ENCODE peak calls at places on chromosome 16, in eight cellular contexts. Y is mucosa of descending colon; D is body of pancreas; B is prostate gland; M is CD8-positive, alpha-beta T cell; F is HCT116; C is OCI-LY7; G is kidney epithelial cell. E is an unnamed sample. For H3K36me3, the result is how much of the 10 kb centered on the place peaks cover.

GRCh38 chr16:66549284-66550131 is at the start of gene TK2:
- DNase-seq in Y (peak), D (peak), B (peak), M (peak), F (no peak), C (peak), G (no peak), E (peak)

GRCh38 chr16:20049831-20050230 is 23.9 kb downstream of the GPR139 start:
- DNase-seq in Y (no peak), D (peak), B (peak), M (no peak), F (no peak), C (no peak), G (no peak), E (no peak)

GRCh38 chr16:30395155-30395991 is at the start of gene ZNF48:
- DNase-seq in Y (peak), D (peak), B (peak), M (peak), F (peak), C (peak), G (no peak), E (peak)

GRCh38 chr16:54142787-54143186 is 143.8 kb downstream of the IRX3 start:
- DNase-seq in Y (no peak), D (no peak), B (no peak), M (no peak), F (no peak), C (no peak), G (no peak), E (no peak)

GRCh38 chr16:19710191-19710908 is 7.7 kb downstream of the KNOP1 start:
- DNase-seq in Y (no peak), D (no peak), B (no peak), M (no peak), F (no peak), C (no peak), G (no peak), E (no peak)

GRCh38 chr16:28304214-28304613 is 11.9 kb downstream of the SBK1 start:
- DNase-seq in Y (no peak), D (no peak), B (no peak), M (no peak), F (no peak), C (no peak), G (no peak), E (no peak)

GRCh38 chr16:50747206-50747956 is 5.5 kb downstream of the CYLD start:
- DNase-seq in Y (no peak), D (no peak), B (no peak), M (peak), F (peak), C (peak), G (no peak), E (no peak)

GRCh38 chr16:2179576-2179975 is 16.8 kb downstream of the CASKIN1 start:
- DNase-seq in Y (no peak), D (no peak), B (no peak), M (no peak), F (no peak), C (no peak), G (no peak), E (no peak)

GRCh38 chr16:760498-761343 is at the start of gene MSLN:
- DNase-seq in Y (no peak), D (no peak), B (no peak), M (no peak), F (peak), C (no peak), G (no peak), E (no peak)

GRCh38 chr16:61500851-61501250 is 535.4 kb downstream of the CDH8 start:
- DNase-seq in Y (no peak), D (no peak), B (no peak), M (no peak), F (no peak), C (no peak), G (no peak), E (no peak)

GRCh38 chr16:55283776-55284717 is 40.0 kb upstream of the IRX6 start:
- DNase-seq in Y (no peak), D (no peak), B (no peak), M (no peak), F (no peak), C (no peak), G (no peak), E (no peak)

GRCh38 chr16:26649646-26650045 is 417.1 kb upstream of the C16orf82 start:
- DNase-seq in Y (no peak), D (no peak), B (no peak), M (no peak), F (no peak), C (peak), G (no peak), E (no peak)

GRCh38 chr16:3444032-3444388 is 530 bp downstream of the NAA60 start:
- DNase-seq in Y (peak), D (no peak), B (no peak), M (peak), F (peak), C (peak), G (no peak), E (no peak)

GRCh38 chr16:1175566-1176279 is 22.8 kb downstream of the CACNA1H start:
- DNase-seq in Y (no peak), D (no peak), B (no peak), M (no peak), F (no peak), C (no peak), G (no peak), E (no peak)

GRCh38 chr16:26614102-26614864 is 452.4 kb upstream of the C16orf82 start:
- DNase-seq in Y (no peak), D (no peak), B (no peak), M (no peak), F (no peak), C (peak), G (no peak), E (no peak)

GRCh38 chr16:30924086-30924714 is 828 bp downstream of the FBXL19 start:
- DNase-seq in Y (peak), D (peak), B (no peak), M (no peak), F (no peak), C (no peak), G (no peak), E (peak)

GRCh38 chr16:52257534-52257933 is 289.4 kb downstream of the TOX3 start:
- DNase-seq in Y (no peak), D (no peak), B (no peak), M (no peak), F (no peak), C (no peak), G (no peak), E (no peak)

GRCh38 chr16:7509919-7510705 is 177.5 kb downstream of the RBFOX1 start:
- DNase-seq in Y (no peak), D (no peak), B (no peak), M (no peak), F (no peak), C (no peak), G (no peak), E (no peak)

GRCh38 chr16:11032922-11033291 is 88.5 kb downstream of the CLEC16A start:
- DNase-seq in Y (no peak), D (peak), B (no peak), M (no peak), F (no peak), C (no peak), G (no peak), E (peak)

GRCh38 chr16:1784977-1785845 is 2.5 kb downstream of the NUBP2 start:
- DNase-seq in Y (peak), D (peak), B (no peak), M (no peak), F (no peak), C (no peak), G (no peak), E (peak)

GRCh38 chr16:87847785-87848675 is 21.3 kb downstream of the SLC7A5 start:
- DNase-seq in Y (no peak), D (peak), B (no peak), M (no peak), F (no peak), C (no peak), G (no peak), E (peak)

GRCh38 chr16:87849419-87850008 is 19.8 kb downstream of the SLC7A5 start:
- DNase-seq in Y (no peak), D (peak), B (no peak), M (no peak), F (no peak), C (no peak), G (no peak), E (peak)

GRCh38 chr16:87847467-87847784 is 21.9 kb downstream of the SLC7A5 start:
- DNase-seq in Y (no peak), D (no peak), B (no peak), M (no peak), F (no peak), C (no peak), G (no peak), E (no peak)

GRCh38 chr16:87850009-87851006 is 19.0 kb downstream of the SLC7A5 start:
- DNase-seq in Y (peak), D (peak), B (peak), M (peak), F (no peak), C (peak), G (no peak), E (peak)

DNA sequence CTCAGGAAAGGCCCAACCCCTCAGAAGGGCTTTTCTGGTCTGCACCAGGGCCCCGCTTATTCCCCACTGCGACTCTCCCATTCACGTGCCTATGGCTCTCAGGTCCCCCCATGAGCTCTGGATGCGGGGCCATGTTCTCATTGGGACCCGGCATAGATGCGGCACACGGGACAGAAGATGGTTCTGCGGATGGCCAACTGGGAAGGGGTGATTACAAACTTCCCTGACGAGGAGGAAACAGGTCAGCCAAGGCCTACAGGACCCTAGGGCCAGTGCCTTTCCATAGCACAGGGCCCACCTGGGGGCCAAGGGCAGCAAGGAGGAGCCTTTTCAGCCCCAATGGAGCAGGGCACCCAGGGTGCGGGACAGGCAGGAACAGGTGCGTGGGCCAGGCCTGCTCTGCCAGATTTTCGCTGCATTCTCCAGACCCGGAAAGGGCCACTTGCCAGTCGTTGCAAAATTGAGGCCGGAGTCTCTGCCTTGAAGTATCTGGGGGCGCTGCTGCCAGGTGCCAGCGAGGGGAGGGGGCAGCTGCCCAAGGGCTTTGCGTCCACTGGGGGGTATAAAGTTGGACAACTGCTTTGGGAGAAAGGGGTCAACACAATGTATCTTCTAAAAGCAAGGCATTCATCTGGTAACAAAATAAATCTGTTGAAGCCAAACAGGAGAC is 20.5 kb downstream of the SLC7A5 start:
- DNase-seq in Y (no peak), D (peak), B (no peak), M (no peak), F (no peak), C (no peak), G (no peak), E (peak)
- H3K36me3 ChIP-seq in Y (under half), D (under half), B (under half), M (under half), F (half or more), C (half or more), G (under half), E (under half)

GRCh38 chr16:85363427-85363826 is 249.7 kb upstream of the GSE1 start:
- DNase-seq in Y (no peak), D (no peak), B (no peak), M (no peak), F (no peak), C (no peak), G (no peak), E (no peak)
- TF ChIP-seq CTCF in Y (no peak), D (no peak), B (no peak), M (no peak), F (no peak), C (no peak), G (no peak), E (no peak)

DNA sequence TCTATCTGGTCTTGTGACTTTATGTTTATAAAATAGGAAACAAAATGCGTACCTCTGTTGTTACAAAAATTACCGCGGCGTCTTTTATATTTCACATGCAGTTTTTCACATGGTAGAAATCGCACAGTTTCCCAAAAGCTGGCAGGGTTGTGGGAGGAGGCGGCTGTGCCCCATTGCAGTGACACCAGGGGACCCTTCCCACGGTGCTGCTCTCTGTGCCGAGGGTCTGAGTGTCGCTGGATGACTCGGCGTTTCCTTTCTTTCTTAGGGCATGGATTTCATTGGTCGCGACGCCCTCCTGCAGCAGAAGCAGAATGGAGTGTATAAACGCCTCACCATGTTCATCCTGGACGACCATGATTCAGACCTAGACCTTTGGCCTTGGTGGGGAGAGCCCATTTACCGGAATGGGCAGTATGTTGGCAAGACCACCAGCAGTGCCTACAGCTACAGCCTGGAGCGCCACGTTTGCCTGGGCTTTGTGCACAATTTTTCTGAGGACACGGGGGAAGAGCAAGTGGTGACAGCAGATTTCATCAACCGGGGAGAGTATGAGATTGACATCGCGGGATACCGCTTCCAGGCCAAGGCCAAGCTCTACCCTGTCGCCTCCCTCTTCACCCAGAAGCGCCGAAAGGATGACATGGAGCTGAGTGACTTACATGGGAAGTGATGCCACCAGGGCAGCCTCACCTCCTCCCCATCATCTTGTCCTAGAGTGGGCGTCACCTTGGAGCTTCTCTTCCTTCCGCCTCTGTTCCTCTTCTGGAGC is 17.2 kb upstream of the CLEC18C start:
- DNase-seq in Y (no peak), D (no peak), B (peak), M (no peak), F (no peak), C (no peak), G (no peak), E (no peak)
- H3K36me3 ChIP-seq in Y (under half), D (half or more), B (half or more), M (half or more), F (half or more), C (half or more), G (under half), E (under half)

GRCh38 chr16:68749424-68749823 is 12.3 kb downstream of the CDH1 start:
- DNase-seq in Y (no peak), D (no peak), B (no peak), M (no peak), F (no peak), C (no peak), G (no peak), E (no peak)
- TF ChIP-seq CTCF in Y (no peak), D (no peak), B (no peak), M (no peak), F (no peak), C (peak), G (no peak), E (no peak)

GRCh38 chr16:87314990-87315420 is 2.2 kb downstream of the C16orf95 start:
- DNase-seq in Y (no peak), D (no peak), B (no peak), M (no peak), F (no peak), C (no peak), G (no peak), E (peak)

GRCh38 chr16:87318158-87318644 is 1.0 kb upstream of the C16orf95 start:
- DNase-seq in Y (no peak), D (no peak), B (no peak), M (no peak), F (no peak), C (peak), G (no peak), E (peak)

GRCh38 chr16:87316923-87317765 is at the start of gene C16orf95:
- DNase-seq in Y (peak), D (peak), B (peak), M (peak), F (peak), C (peak), G (peak), E (peak)

GRCh38 chr16:87317766-87318121 is 552 bp upstream of the C16orf95 start:
- DNase-seq in Y (peak), D (peak), B (no peak), M (no peak), F (no peak), C (peak), G (no peak), E (peak)

DNA sequence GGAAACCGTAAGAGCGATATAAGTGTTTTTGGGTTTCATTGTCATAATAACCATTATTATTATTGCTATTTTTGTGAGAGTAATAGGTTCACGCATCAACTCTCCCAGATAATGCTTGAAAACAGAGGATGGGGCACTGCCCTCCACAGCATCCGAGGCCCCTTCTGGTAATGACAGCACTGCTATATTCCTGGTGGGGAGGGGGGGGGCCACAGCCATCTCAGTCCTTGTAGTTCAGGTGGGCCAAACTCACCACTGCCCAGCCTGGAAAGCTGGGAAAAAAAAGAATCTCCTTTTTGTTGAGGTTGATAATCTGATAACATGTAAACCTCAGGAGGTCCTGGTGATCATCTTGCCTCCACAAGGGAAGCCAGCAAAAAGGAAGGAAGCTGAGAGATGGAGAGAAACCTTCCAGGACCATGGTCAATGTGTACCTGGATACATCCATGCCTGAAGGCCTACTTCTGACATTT is 706 bp downstream of the C16orf95 start:
- DNase-seq in Y (no peak), D (no peak), B (no peak), M (no peak), F (no peak), C (no peak), G (no peak), E (no peak)
- H3K36me3 ChIP-seq in Y (under half), D (under half), B (under half), M (under half), F (under half), C (under half), G (under half), E (under half)

GRCh38 chr16:57795431-57795878 is 6.8 kb downstream of the KIFC3 start:
- DNase-seq in Y (no peak), D (peak), B (peak), M (peak), F (peak), C (peak), G (no peak), E (no peak)
- TF ChIP-seq CTCF in Y (no peak), D (peak), B (peak), M (no peak), F (peak), C (peak), G (peak), E (peak)

GRCh38 chr16:88732172-88732960 is 26.1 kb downstream of the CTU2 start:
- DNase-seq in Y (no peak), D (no peak), B (no peak), M (no peak), F (no peak), C (no peak), G (no peak), E (no peak)

GRCh38 chr16:88733630-88734360 is 27.5 kb downstream of the CTU2 start:
- DNase-seq in Y (no peak), D (no peak), B (no peak), M (no peak), F (no peak), C (no peak), G (no peak), E (no peak)

GRCh38 chr16:88732961-88733294 is 26.6 kb downstream of the CTU2 start:
- DNase-seq in Y (no peak), D (no peak), B (no peak), M (no peak), F (no peak), C (no peak), G (no peak), E (no peak)

GRCh38 chr16:88730632-88731607 is 24.6 kb downstream of the CTU2 start:
- DNase-seq in Y (no peak), D (no peak), B (no peak), M (no peak), F (no peak), C (no peak), G (no peak), E (no peak)

DNA sequence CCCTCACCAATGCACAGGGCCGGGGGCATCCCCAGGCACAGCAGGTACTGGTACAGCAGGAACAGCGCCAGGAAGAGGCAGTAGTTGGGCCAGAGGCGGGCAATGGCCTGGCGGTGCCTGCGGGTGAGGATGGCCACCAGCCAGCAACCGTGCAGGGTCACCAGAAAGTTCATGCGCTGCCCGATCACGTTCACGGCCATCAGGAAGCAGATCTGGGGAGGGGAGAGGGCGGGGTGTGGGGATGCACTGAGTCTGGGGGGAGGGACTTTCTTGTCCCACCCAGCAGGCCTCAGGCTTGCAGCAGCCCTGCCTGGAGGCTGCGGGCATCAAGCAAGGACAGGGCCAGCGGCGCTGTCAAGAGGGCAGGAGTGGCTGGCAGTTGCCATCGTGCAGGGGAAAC is 25.4 kb downstream of the CTU2 start:
- DNase-seq in Y (no peak), D (no peak), B (no peak), M (no peak), F (no peak), C (no peak), G (no peak), E (no peak)
- H3K36me3 ChIP-seq in Y (under half), D (under half), B (under half), M (under half), F (half or more), C (under half), G (under half), E (under half)

E was measured in psoas muscle.